ENCODE peak calls at places on chromosome 6, in ten cellular contexts. M is gastrocnemius medialis, U is upper lobe of left lung, A is heart left ventricle, V is IMR-90, H is right lobe of liver, O is A549, J is HCT116, Z is body of pancreas, P is K562. Y is an unnamed sample. For H3K4me1, the result is how much of the 10 kb centered on the place peaks cover.

GRCh38 chr6:168915242-168915641 is 338.4 kb downstream of the THBS2 start:
- ATAC-seq in A (no peak), Z (no peak), O (no peak), J (no peak), P (no peak), V (no peak), M (no peak), U (no peak), H (no peak), Y (no peak)

GRCh38 chr6:98924647-98925046 is 23.1 kb downstream of the FBXL4 start:
- ATAC-seq in J (no peak), M (no peak), U (no peak), Z (peak), P (no peak), A (peak), O (no peak), H (peak), V (no peak), Y (no peak)

GRCh38 chr6:26304213-26305096 is 60.5 kb upstream of the BTN3A2 start:
- ATAC-seq in J (peak), U (peak), H (peak), M (peak), V (peak), P (peak), A (peak), O (peak), Z (no peak), Y (peak)

GRCh38 chr6:142975272-142975805 is 30.4 kb upstream of the HIVEP2 start:
- ATAC-seq in M (no peak), V (no peak), Z (no peak), J (peak), A (no peak), H (no peak), O (no peak), U (no peak), P (peak), Y (no peak)

GRCh38 chr6:125749864-125750691 is 646 bp downstream of the HEY2 start:
- ATAC-seq in H (peak), O (no peak), M (peak), P (peak), J (no peak), U (no peak), A (no peak), V (no peak), Z (peak), Y (no peak)

GRCh38 chr6:42452171-42453026 is 673 bp upstream of the TRERF1 start:
- ATAC-seq in O (peak), A (peak), H (peak), U (peak), V (peak), P (peak), Z (peak), J (peak), M (peak), Y (peak)

GRCh38 chr6:24492475-24492874 is 2.3 kb upstream of the ALDH5A1 start:
- ATAC-seq in O (no peak), H (no peak), U (no peak), M (no peak), A (no peak), J (no peak), Z (no peak), P (peak), V (no peak), Y (no peak)

GRCh38 chr6:10351678-10352220 is 63.1 kb downstream of the TFAP2A start:
- ATAC-seq in J (no peak), O (no peak), Z (no peak), U (no peak), H (no peak), M (no peak), A (no peak), V (no peak), P (no peak), Y (no peak)

GRCh38 chr6:5323979-5324378 is 62.7 kb downstream of the FARS2 start:
- ATAC-seq in V (no peak), H (no peak), O (no peak), P (no peak), Z (no peak), U (no peak), M (no peak), A (no peak), J (no peak), Y (no peak)

GRCh38 chr6:35496036-35496850 is 636 bp downstream of the TEAD3 start:
- ATAC-seq in P (peak), M (peak), J (peak), Z (peak), A (peak), O (peak), V (peak), U (peak), H (peak), Y (peak)

GRCh38 chr6:150184850-150185480 is 42.1 kb downstream of the PPP1R14C start:
- ATAC-seq in V (no peak), O (no peak), Z (no peak), U (no peak), J (no peak), H (no peak), M (no peak), A (no peak), P (no peak), Y (no peak)

GRCh38 chr6:149342525-149342924 is 25.0 kb downstream of the TAB2 start:
- ATAC-seq in V (no peak), O (no peak), A (no peak), M (no peak), Z (no peak), P (no peak), U (peak), H (no peak), J (no peak), Y (no peak)

GRCh38 chr6:35317483-35318199 is 20.0 kb downstream of the DEF6 start:
- ATAC-seq in H (peak), U (peak), M (peak), O (peak), V (peak), P (no peak), A (peak), Z (peak), J (peak), Y (peak)

GRCh38 chr6:13428528-13429405 is 58.6 kb downstream of the GFOD1 start:
- ATAC-seq in U (no peak), J (no peak), H (no peak), M (no peak), A (no peak), Z (no peak), V (no peak), O (no peak), P (peak), Y (no peak)

GRCh38 chr6:83853178-83853967 is at the start of gene RIPPLY2:
- ATAC-seq in J (no peak), O (peak), Z (peak), P (no peak), A (peak), U (peak), M (no peak), H (peak), V (peak), Y (peak)

GRCh38 chr6:28817808-28818145 is 106.0 kb downstream of the TRIM27 start:
- ATAC-seq in J (peak), V (no peak), O (peak), U (no peak), P (peak), A (no peak), Z (no peak), H (no peak), M (no peak), Y (no peak)

GRCh38 chr6:894274-894673 is 201.3 kb upstream of the EXOC2 start:
- ATAC-seq in P (peak), Z (no peak), U (no peak), J (peak), M (no peak), O (no peak), V (no peak), A (no peak), H (no peak), Y (no peak)

GRCh38 chr6:130027948-130028347 is 9.6 kb downstream of the L3MBTL3 start:
- ATAC-seq in M (no peak), U (no peak), A (no peak), Z (no peak), P (no peak), J (no peak), O (no peak), V (no peak), H (no peak), Y (no peak)

GRCh38 chr6:113625850-113626249 is 231.3 kb upstream of the MARCKS start:
- ATAC-seq in H (no peak), Z (no peak), U (no peak), O (no peak), P (no peak), A (no peak), V (no peak), M (no peak), J (no peak), Y (no peak)

GRCh38 chr6:11221623-11222384 is 10.7 kb downstream of the NEDD9 start:
- ATAC-seq in Z (no peak), V (no peak), A (no peak), M (no peak), P (no peak), H (no peak), J (no peak), O (no peak), U (no peak), Y (no peak)

GRCh38 chr6:16762547-16763477 is 1.6 kb upstream of the ATXN1 start:
- ATAC-seq in Z (peak), O (peak), H (peak), P (peak), U (peak), M (peak), V (peak), A (peak), J (peak), Y (no peak)

GRCh38 chr6:36607782-36608386 is 13.7 kb downstream of the SRSF3 start:
- ATAC-seq in O (no peak), M (peak), U (no peak), A (no peak), Z (peak), J (no peak), H (peak), V (no peak), P (peak), Y (no peak)

GRCh38 chr6:1475169-1475568 is 85.8 kb downstream of the FOXF2 start:
- ATAC-seq in U (no peak), P (no peak), O (no peak), M (no peak), Z (no peak), A (no peak), J (no peak), H (no peak), V (no peak), Y (no peak)

GRCh38 chr6:170292778-170293164 is 1.9 kb upstream of the DLL1 start:
- ATAC-seq in P (peak), A (peak), Z (no peak), J (peak), H (peak), V (no peak), O (peak), U (no peak), M (no peak), Y (no peak)

GRCh38 chr6:87784690-87785089 is 82.7 kb upstream of the AKIRIN2 start:
- ATAC-seq in Z (no peak), U (peak), J (no peak), O (no peak), H (peak), V (no peak), P (no peak), A (no peak), M (no peak), Y (no peak)

GRCh38 chr6:14822012-14822553 is 423.8 kb upstream of the JARID2 start:
- ATAC-seq in V (no peak), Z (no peak), P (no peak), H (no peak), M (no peak), U (no peak), A (no peak), O (no peak), J (no peak), Y (no peak)

GRCh38 chr6:131574133-131574532 is 1.1 kb downstream of the ARG1 start:
- ATAC-seq in M (no peak), P (no peak), V (no peak), U (no peak), O (no peak), H (peak), Z (no peak), J (no peak), A (no peak), Y (no peak)

GRCh38 chr6:118644007-118644406 is 7.4 kb downstream of the CEP85L start:
- ATAC-seq in Z (no peak), U (peak), A (no peak), J (no peak), P (peak), O (peak), V (peak), M (no peak), H (no peak), Y (no peak)

GRCh38 chr6:18405477-18406293 is 18.5 kb downstream of the RNF144B start:
- ATAC-seq in O (peak), V (peak), A (no peak), P (no peak), H (peak), Z (no peak), J (no peak), M (peak), U (peak), Y (peak)

GRCh38 chr6:41064841-41065240 is 7.3 kb downstream of the OARD1 start:
- ATAC-seq in O (no peak), Z (peak), J (no peak), P (no peak), V (no peak), H (peak), M (no peak), A (no peak), U (no peak), Y (no peak)
- H3K4me1 ChIP-seq in O (under half), Z (half or more), J (under half), P (under half), V (under half), H (under half), M (half or more), A (under half), U (under half), Y (under half)

DNA sequence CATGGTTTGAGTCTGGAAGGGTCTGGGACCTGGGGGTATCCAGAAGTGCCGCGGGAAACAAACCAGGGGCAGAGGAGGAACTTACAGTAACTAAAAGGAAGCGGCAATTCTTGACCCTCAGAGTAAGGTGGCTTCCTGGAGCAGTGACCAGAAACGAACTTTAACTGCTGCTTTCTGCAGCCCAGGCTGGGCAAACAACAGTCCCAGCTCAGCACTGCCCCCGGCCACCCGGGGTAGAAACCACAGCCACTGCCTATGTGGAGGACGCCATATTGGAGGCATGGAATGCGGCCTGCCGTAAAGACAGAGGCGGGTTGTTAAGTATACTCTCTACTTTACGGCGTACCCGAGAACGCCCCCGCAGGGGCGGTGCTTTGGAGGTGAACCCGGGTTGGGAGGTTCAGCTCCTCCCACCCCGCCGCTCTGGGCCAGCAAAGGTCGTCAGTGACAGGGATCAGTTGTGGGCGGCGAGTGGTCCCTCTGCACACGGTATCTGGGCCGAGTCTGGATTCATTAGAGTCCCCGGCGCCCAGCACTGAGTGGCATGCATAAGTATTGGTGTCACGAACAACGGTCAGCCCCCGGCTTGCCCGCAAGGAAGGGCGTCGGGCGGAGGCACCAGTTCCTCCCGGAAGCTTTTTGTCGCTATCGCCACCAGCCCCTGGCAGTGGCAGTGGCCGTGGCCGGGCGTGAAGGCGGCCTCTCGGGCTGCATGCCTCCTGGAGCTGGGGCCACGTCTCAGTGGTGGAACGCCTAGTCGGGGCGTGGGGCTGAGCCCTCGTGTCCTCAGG is at the start of gene PDSS2:
- ATAC-seq in J (peak), P (peak), M (peak), H (peak), U (peak), O (peak), V (peak), Z (peak), A (peak), Y (peak)
- TF ChIP-seq POLR2A in J (peak), P (peak), M (peak), H (peak), U (peak), O (peak), V (peak), Z (peak), A (no peak), Y (peak)

GRCh38 chr6:160263214-160263939 is 4.8 kb upstream of the SLC22A2 start:
- ATAC-seq in A (no peak), O (no peak), J (no peak), U (no peak), V (no peak), Z (no peak), H (no peak), P (no peak), M (no peak), Y (no peak)
- H3K4me1 ChIP-seq in A (under half), O (under half), J (under half), U (under half), V (under half), Z (under half), H (under half), P (under half), M (under half), Y (under half)

DNA sequence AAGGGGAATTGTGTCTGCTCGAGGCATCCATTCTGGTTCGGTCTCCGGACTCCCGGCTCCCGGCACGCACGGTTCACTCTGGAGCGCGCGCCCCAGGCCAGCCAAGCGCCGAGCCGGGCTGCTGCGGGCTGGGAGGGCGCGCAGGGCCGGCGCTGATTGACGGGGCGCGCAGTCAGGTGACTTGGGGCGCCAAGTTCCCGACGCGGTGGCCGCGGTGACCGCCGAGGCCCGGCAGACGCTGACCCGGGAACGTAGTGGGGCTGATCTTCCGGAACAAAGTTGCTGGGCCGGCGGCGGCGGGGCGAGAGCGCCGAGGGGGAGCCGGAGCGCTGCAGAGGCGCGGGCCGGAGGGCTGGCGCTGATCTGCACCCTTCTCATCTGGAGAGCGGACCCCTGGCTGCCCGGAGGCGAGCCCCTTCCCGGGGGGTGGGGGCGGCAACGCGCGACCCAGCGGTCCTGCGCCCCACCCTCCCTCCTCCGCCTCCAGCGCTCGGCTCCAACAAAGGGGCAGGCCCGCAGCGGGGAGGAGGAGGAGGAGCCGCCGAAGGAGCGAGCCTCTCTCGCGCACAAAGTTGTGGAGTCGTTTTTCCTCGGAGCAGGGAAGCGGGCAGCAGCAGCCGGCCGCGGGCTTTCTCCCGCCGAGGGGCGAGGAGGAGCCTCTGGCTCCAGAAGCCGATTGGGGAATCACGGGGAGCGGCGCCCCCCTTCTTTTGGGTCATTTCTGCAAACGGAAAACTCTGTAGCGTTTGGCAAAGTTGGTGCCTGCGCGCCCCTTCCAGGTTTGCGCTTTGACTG is at the start of gene UTRN:
- ATAC-seq in M (peak), J (peak), A (peak), P (peak), U (peak), H (peak), Z (peak), O (peak), V (peak), Y (peak)
- TF ChIP-seq POLR2A in M (peak), J (no peak), A (no peak), P (no peak), U (no peak), H (peak), Z (peak), O (no peak), V (no peak), Y (peak)

GRCh38 chr6:136012198-136012884 is 160.8 kb downstream of the PDE7B start:
- ATAC-seq in U (peak), O (no peak), V (peak), A (no peak), M (no peak), P (no peak), Z (no peak), J (no peak), H (no peak), Y (no peak)

GRCh38 chr6:136016228-136017225 is 165.0 kb downstream of the PDE7B start:
- ATAC-seq in J (no peak), M (no peak), P (no peak), H (no peak), V (no peak), O (no peak), A (no peak), Z (no peak), U (no peak), Y (no peak)

GRCh38 chr6:136012948-136013347 is 161.4 kb downstream of the PDE7B start:
- ATAC-seq in V (no peak), P (no peak), A (no peak), M (no peak), J (no peak), U (peak), Z (no peak), H (no peak), O (no peak), Y (no peak)

GRCh38 chr6:136014454-136015421 is 163.2 kb downstream of the PDE7B start:
- ATAC-seq in V (peak), M (no peak), A (peak), U (peak), Z (peak), H (no peak), O (peak), J (no peak), P (no peak), Y (no peak)

DNA sequence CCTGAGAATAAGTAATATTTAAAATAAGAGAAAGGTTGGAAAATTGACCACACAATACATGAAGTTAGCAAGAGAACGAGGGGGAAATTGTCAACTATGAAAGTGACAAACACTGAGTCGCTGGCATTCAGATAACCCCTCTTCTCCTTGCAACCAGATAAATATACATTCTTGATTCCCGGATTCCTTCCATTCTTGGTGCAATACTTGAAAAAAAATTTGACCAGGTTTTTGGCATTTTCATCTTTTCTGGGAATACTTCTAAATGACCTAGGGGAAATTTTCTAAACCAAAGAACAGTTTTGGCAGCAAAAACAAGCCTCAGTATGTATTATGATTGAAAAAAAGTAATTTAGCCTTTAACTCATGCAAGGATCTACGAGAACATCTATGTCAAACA is 164.0 kb downstream of the PDE7B start:
- ATAC-seq in O (peak), J (no peak), P (no peak), M (no peak), H (no peak), V (no peak), A (no peak), U (no peak), Z (no peak), Y (no peak)
- H3K4me1 ChIP-seq in O (half or more), J (under half), P (under half), M (under half), H (under half), V (under half), A (under half), U (under half), Z (under half), Y (under half)

DNA sequence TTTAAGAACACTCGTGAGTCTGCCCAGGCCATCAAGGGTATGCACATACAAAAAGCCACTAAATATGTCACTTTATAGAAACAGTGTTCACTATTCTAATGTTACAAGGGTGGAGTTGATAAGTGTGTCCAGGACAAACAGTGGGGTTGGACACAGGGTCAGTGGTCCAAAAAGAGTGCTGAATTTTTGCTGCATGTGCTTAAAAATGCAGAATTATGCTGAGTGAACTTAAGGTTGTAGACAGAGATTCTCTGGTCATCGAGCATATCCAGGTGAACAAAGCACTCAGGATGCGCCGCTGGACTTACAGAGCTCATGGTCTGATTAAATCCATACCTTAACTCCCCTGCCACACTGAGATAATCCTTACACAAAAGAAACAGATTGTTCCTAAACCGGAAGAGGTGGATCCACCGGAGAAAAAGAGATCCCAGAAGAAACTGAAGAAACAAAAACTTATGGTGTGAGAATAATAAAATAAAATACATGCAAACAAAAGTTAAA is 23.4 kb downstream of the KIAA0408 start:
- ATAC-seq in V (no peak), M (no peak), P (no peak), H (no peak), J (no peak), O (no peak), A (no peak), U (no peak), Z (no peak), Y (no peak)
- TF ChIP-seq POLR2A in V (no peak), M (no peak), P (no peak), H (no peak), J (no peak), O (no peak), A (no peak), U (no peak), Z (no peak), Y (no peak)

GRCh38 chr6:160532315-160532714 is 131.8 kb downstream of the LPA start:
- ATAC-seq in A (no peak), V (no peak), H (peak), M (no peak), P (no peak), O (no peak), J (no peak), Z (no peak), U (no peak), Y (no peak)
- H3K4me1 ChIP-seq in A (under half), V (under half), H (under half), M (under half), P (under half), O (under half), J (under half), Z (under half), U (under half), Y (under half)

Y was measured in gastroesophageal sphincter.